ENCODE peak calls at places on chromosome 6, in four cellular contexts. P is uterus, T is breast epithelium, Q is hepatocyte. Z is an unnamed sample. For H3K9me3, the result is how much of the 10 kb centered on the place peaks cover.

GRCh38 chr6:36912583-36912982 is 26.8 kb downstream of the C6orf89 start:
- DNase-seq in Q (peak), P (no peak), T (no peak), Z (no peak)

GRCh38 chr6:50185006-50185405 is 135.3 kb upstream of the DEFB112 start:
- DNase-seq in T (no peak), Q (peak), P (no peak), Z (no peak)

GRCh38 chr6:149855741-149856140 is 8.4 kb downstream of the LRP11 start:
- DNase-seq in T (no peak), Q (no peak), P (no peak), Z (no peak)

GRCh38 chr6:75800133-75800532 is 51.1 kb downstream of the MYO6 start:
- DNase-seq in Q (no peak), P (no peak), T (no peak), Z (no peak)

GRCh38 chr6:105794263-105794662 is 291.9 kb upstream of the PRDM1 start:
- DNase-seq in Q (peak), T (peak), P (no peak), Z (peak)

GRCh38 chr6:36944650-36945049 is 9.9 kb upstream of the PI16 start:
- DNase-seq in Q (no peak), P (no peak), T (no peak), Z (no peak)

GRCh38 chr6:11262231-11262630 is 29.8 kb upstream of the NEDD9 start:
- DNase-seq in T (peak), Q (no peak), P (no peak), Z (no peak)

GRCh38 chr6:113860165-113860955 is 3.2 kb downstream of the MARCKS start:
- DNase-seq in Q (peak), P (peak), T (peak), Z (peak)

GRCh38 chr6:134875367-134875766 is 74.5 kb downstream of the ALDH8A1 start:
- DNase-seq in P (no peak), Q (no peak), T (no peak), Z (no peak)

GRCh38 chr6:111618407-111618806 is 12.7 kb upstream of the TRAF3IP2 start:
- DNase-seq in T (no peak), P (no peak), Q (no peak), Z (no peak)

GRCh38 chr6:92716638-92717037 is 702.7 kb downstream of the EPHA7 start:
- DNase-seq in Q (no peak), T (no peak), P (no peak), Z (no peak)

GRCh38 chr6:165819394-165819793 is 156.4 kb upstream of the PDE10A start:
- DNase-seq in P (no peak), T (no peak), Q (no peak), Z (no peak)

GRCh38 chr6:149766156-149766768 is 16.7 kb downstream of the PCMT1 start:
- DNase-seq in Q (no peak), P (no peak), T (no peak), Z (no peak)

GRCh38 chr6:100101656-100102055 is 107.6 kb upstream of the MCHR2 start:
- DNase-seq in T (no peak), P (no peak), Q (no peak), Z (no peak)

GRCh38 chr6:39553811-39554802 is 171.1 kb downstream of the KIF6 start:
- DNase-seq in Q (no peak), P (no peak), T (no peak), Z (no peak)

GRCh38 chr6:69848552-69848951 is 17.8 kb upstream of the COL19A1 start:
- DNase-seq in T (no peak), P (no peak), Q (no peak), Z (no peak)

GRCh38 chr6:81204741-81205140 is 547.7 kb downstream of the TENT5A start:
- DNase-seq in P (no peak), T (no peak), Q (no peak), Z (no peak)

GRCh38 chr6:105326216-105326615 is 76.7 kb downstream of the PREP start:
- DNase-seq in Q (no peak), T (peak), P (no peak), Z (no peak)

GRCh38 chr6:156461647-156462046 is 315.5 kb upstream of the ARID1B start:
- DNase-seq in P (no peak), T (no peak), Q (no peak), Z (no peak)

GRCh38 chr6:132858750-132859149 is 44.4 kb downstream of the RPS12 start:
- DNase-seq in P (no peak), Q (no peak), T (no peak), Z (no peak)

GRCh38 chr6:14881399-14881798 is 364.5 kb upstream of the JARID2 start:
- DNase-seq in P (no peak), Q (no peak), T (no peak), Z (no peak)

GRCh38 chr6:3013486-3013885 is 13.8 kb downstream of the NQO2 start:
- DNase-seq in T (no peak), P (no peak), Q (no peak), Z (peak)

GRCh38 chr6:166581091-166581511 is 5.4 kb downstream of the RAMACL start:
- DNase-seq in Q (no peak), P (no peak), T (no peak), Z (no peak)

GRCh38 chr6:90429713-90430112 is 133.1 kb upstream of the BACH2 start:
- DNase-seq in P (no peak), T (no peak), Q (no peak), Z (no peak)

GRCh38 chr6:90432937-90433336 is 136.3 kb upstream of the BACH2 start:
- DNase-seq in P (no peak), T (no peak), Q (no peak), Z (no peak)

GRCh38 chr6:90434096-90434495 is 137.5 kb upstream of the BACH2 start:
- DNase-seq in Q (no peak), T (no peak), P (no peak), Z (no peak)

GRCh38 chr6:90432408-90432775 is 135.7 kb upstream of the BACH2 start:
- DNase-seq in T (no peak), P (no peak), Q (no peak), Z (no peak)

DNA sequence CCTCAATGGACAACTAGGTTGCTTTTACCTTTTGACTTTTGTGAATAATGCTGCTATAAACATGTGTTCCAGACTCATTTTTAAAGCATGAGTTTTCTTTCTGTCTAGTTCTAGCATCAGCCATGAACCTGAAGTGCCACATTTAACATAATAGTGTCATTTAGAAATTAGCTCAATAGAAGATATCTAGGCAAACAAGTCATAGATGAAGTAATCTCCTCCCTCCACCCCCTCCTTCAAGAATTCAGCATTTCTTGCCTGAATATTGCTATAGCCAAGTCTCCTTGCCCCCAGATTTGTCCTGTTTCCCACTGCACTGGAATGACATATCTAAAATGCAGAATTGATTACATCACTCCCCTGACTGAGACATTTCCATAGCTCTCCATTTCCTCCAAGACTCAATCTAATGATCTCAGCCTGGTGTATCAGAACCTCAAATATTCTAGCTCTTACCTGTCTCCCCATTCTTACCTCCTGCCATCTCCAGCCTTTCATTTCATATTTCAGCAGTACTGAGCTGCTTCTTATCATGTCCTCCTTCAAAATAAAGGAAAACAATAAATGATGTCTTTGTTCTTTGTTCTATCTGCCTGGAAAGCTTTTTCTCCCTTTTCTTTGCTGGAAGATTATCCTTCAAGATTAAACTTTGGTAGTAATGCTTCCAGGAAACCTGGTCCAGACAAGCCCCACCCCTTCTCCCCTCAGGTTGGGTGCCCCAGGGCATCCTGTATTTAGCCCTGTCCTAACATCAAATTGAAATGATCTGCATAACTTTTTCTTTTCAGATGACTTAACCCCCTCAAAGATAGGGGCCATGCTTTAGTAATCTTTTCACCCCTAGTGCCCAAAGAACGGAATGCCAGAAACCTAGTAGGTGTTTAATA is 135.1 kb upstream of the BACH2 start:
- DNase-seq in Q (no peak), P (no peak), T (no peak), Z (no peak)
- H3K9me3 ChIP-seq in Q (under half), P (under half), T (under half), Z (under half)

GRCh38 chr6:61203966-61204496 is 1082.0 kb downstream of the KHDRBS2 start:
- DNase-seq in Q (no peak), P (no peak), T (no peak), Z (no peak)

DNA sequence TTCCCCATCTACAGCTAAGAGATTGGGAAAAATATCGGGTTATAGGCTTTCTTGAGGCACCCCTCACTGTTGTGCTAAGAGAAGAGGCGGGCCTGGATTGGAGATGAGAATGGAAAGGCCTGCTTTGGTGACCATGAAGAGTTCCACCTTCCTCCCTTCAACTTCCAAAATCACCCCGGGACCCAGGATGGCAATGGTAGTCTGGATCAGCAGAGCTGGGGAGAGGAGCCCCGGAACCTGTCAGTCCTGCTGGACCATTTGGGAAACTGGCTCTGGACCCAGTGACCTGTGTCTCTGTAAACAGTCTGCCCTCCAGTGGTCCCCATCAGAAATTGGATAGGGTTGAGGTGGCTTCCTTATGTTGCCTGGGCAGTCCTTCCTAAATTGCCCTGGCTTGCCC is 1085.6 kb downstream of the KHDRBS2 start:
- DNase-seq in P (no peak), T (no peak), Q (no peak), Z (no peak)
- H3K9me3 ChIP-seq in P (under half), T (under half), Q (under half), Z (half or more)

DNA sequence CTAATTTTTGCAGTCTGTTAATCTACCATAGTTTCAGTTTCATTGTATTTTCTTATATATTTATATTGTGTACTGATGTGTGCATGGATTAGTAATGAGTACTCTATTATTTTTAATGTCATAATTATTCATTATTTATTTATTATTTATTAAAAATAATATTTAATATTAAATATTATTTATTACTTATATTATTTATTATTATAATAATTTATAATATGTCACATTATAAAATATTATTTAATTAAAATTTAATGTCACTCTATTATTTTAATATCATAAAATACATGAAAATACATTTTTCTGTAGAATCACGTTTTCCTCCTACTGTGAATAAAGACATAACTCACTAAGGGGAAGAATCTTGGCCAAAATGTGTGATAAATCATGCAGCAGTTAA is 30.5 kb downstream of the POM121L2 start:
- DNase-seq in P (no peak), Q (no peak), T (no peak), Z (no peak)
- H3K9me3 ChIP-seq in P (under half), Q (under half), T (under half), Z (under half)

GRCh38 chr6:106807946-106808611 is 166.4 kb downstream of the CD24 start:
- DNase-seq in Q (no peak), T (no peak), P (no peak), Z (no peak)

GRCh38 chr6:106805771-106806170 is 168.8 kb downstream of the CD24 start:
- DNase-seq in T (no peak), P (no peak), Q (no peak), Z (no peak)

GRCh38 chr6:106808758-106809157 is 165.8 kb downstream of the CD24 start:
- DNase-seq in Q (no peak), T (no peak), P (no peak), Z (no peak)

GRCh38 chr6:106811088-106811686 is 163.3 kb downstream of the CD24 start:
- DNase-seq in P (no peak), Q (no peak), T (no peak), Z (no peak)
- H3K9me3 ChIP-seq in P (under half), Q (under half), T (under half), Z (half or more)

GRCh38 chr6:137190710-137191109 is 17.3 kb upstream of the IL22RA2 start:
- DNase-seq in Q (no peak), T (no peak), P (no peak), Z (no peak)

GRCh38 chr6:137188855-137189254 is 15.4 kb upstream of the IL22RA2 start:
- DNase-seq in Q (no peak), P (no peak), T (no peak), Z (no peak)

GRCh38 chr6:137182654-137183073 is 9.2 kb upstream of the IL22RA2 start:
- DNase-seq in Q (no peak), P (no peak), T (no peak), Z (no peak)

GRCh38 chr6:137181876-137182653 is 8.6 kb upstream of the IL22RA2 start:
- DNase-seq in T (no peak), P (no peak), Q (no peak), Z (no peak)

DNA sequence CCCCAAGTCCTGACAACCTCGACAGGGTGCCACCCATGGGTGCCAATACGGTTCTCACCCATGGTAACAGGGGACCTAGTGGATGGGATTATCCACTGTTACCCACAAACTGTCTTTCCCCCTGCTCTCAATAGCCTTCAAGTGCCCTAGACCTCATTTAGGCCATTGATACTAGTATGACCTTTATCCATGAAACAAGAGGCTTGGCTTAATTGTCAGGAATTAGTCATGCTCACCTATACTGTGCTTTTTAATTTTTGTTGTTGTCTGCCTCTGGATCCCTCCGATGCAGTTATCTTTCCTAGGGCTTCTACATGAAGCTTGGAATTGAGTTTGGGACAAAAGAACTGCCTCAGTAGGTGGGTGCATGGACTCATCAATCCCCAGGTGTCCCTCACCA is 11.8 kb upstream of the IL22RA2 start:
- DNase-seq in T (no peak), P (no peak), Q (no peak), Z (no peak)
- H3K9me3 ChIP-seq in T (under half), P (under half), Q (under half), Z (half or more)

GRCh38 chr6:52389626-52390360 is 27.8 kb downstream of the PAQR8 start:
- DNase-seq in P (no peak), Q (peak), T (no peak), Z (peak)

GRCh38 chr6:52392944-52393343 is 27.2 kb upstream of the EFHC1 start:
- DNase-seq in T (no peak), Q (no peak), P (no peak), Z (no peak)

GRCh38 chr6:52393780-52394179 is 26.4 kb upstream of the EFHC1 start:
- DNase-seq in Q (no peak), T (no peak), P (no peak), Z (no peak)

GRCh38 chr6:52390361-52390727 is 28.4 kb downstream of the PAQR8 start:
- DNase-seq in T (no peak), P (no peak), Q (peak), Z (no peak)

GRCh38 chr6:52391599-52391998 is 28.5 kb upstream of the EFHC1 start:
- DNase-seq in Q (no peak), T (no peak), P (no peak), Z (no peak)
- H3K9me3 ChIP-seq in Q (under half), T (under half), P (under half), Z (under half)

GRCh38 chr6:125688138-125688537 is 61.3 kb upstream of the HEY2 start:
- DNase-seq in T (no peak), P (no peak), Q (no peak), Z (no peak)

DNA sequence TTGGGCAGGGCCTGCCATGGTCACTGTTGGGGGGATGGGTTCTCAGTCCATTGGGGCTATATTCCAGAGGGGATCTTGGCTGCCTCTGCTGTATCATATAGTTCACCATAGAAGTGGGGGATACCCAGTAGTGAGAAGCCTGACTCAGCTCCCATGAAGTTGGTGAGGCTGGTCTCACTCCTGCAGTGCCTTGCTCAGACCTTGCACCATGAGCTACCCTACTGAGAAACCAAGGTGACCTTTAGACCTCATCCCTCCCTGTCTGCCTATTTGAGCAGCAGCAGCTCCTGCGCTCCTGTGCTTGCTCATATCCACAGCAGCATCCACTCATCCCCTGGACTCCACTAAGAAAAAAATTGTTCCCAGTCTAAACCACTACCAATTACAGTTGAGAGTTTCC is 56.0 kb upstream of the HEY2 start:
- DNase-seq in Q (no peak), P (no peak), T (no peak), Z (no peak)
- H3K9me3 ChIP-seq in Q (under half), P (under half), T (under half), Z (under half)

DNA sequence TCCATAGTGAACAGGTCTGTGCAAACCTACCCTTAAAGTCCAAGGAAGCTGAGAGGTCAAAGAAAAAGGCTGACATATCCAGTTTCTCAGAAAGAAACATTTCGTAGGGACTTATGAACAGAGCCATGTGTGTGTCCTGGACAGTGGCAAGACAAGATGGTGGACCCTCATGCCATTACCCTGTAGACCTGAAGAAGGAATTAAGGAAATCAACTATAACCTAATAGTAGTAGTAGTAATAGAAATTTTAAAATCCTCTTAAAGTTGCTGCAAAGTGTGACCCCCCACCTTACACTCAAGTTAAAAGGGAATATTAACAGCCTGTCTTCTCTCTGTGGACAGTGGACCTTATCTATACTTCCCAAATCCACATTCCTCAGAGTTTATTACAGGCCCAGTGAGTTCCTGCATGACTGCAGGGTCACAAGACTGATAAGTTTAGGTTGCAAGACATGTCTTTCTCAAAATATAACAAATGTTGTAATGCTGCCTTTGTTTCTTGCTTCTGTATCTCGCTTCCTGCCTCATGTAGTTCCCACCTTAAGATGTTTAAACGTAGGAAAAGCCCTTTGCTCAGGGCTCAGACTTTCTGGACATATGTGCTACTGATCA is 10.6 kb downstream of the IL22RA2 start:
- DNase-seq in Q (no peak), T (no peak), P (no peak), Z (no peak)
- H3K9me3 ChIP-seq in Q (under half), T (under half), P (under half), Z (under half)

GRCh38 chr6:28188111-28188979 is 36.7 kb upstream of the ZSCAN9 start:
- DNase-seq in T (no peak), P (no peak), Q (no peak), Z (no peak)
- H3K9me3 ChIP-seq in T (under half), P (under half), Q (under half), Z (half or more)

DNA sequence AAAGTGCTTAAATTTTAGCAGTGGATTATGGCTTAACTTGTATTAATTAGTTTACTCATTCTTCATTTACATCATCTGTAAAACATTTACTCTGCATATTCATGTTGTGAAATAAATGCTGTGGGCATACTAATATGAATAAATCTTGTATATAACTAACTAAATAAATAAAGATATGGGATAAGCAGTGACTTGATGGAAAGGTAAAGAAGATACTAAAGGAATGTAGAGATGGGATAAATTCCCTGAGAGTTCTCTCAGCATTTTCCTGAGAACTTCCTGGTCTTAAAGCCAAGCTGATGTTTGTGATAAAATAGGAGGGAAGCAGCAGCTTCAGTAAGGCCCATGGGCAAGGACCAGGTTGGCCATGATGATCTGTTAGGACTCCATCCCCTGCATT is 652.1 kb downstream of the RNF144B start:
- DNase-seq in Q (no peak), P (no peak), T (no peak), Z (no peak)
- H3K9me3 ChIP-seq in Q (under half), P (under half), T (under half), Z (under half)

Z was measured in left ventricle myocardium inferior.